ENCODE peak calls at places on chromosomes 3 and 15, in five cellular contexts. G, D, N, Q and F are unnamed samples.

GRCh38 chr3:40790741-40791140 is 266.0 kb downstream of the ZNF621 start:
- DNase-seq in N (no peak), Q (no peak), G (no peak), D (no peak), F (no peak)

GRCh38 chr3:52892625-52893311 is 4.6 kb downstream of the STIMATE start:
- DNase-seq in G (no peak), N (no peak), D (peak; percentile 17), Q (no peak), F (no peak)

GRCh38 chr15:26455828-26456227 is 317.0 kb downstream of the GABRB3 start:
- DNase-seq in D (no peak), N (no peak), Q (no peak), G (no peak), F (no peak)

GRCh38 chr15:60605879-60606304 is 127.0 kb upstream of the ICE2 start:
- DNase-seq in G (peak; percentile 39), D (no peak), N (no peak), Q (no peak), F (no peak)

GRCh38 chr3:12869025-12869695 is 27.8 kb upstream of the RPL32 start:
- DNase-seq in D (peak; percentile 63), Q (no peak), G (no peak), N (no peak), F (peak; percentile 60)

GRCh38 chr15:48190932-48191573 is 412 bp upstream of the CTXN2 start:
- DNase-seq in G (peak; percentile 53), Q (peak; percentile 5), N (peak; percentile 16), D (peak; percentile 52), F (peak; percentile 19)

GRCh38 chr3:30613135-30613825 is 6.9 kb downstream of the TGFBR2 start:
- DNase-seq in G (no peak), N (peak; percentile 29), D (no peak), Q (no peak), F (no peak)

GRCh38 chr3:38314112-38314766 is 32.1 kb downstream of the SLC22A14 start:
- DNase-seq in N (peak; percentile 71), D (no peak), Q (no peak), G (no peak), F (no peak)

GRCh38 chr3:56862352-56863062 is 60.8 kb upstream of the ARHGEF3 start:
- DNase-seq in Q (no peak), G (peak; percentile 67), N (no peak), D (peak; percentile 30), F (no peak)

GRCh38 chr3:58242340-58242739 is 4.7 kb downstream of the ABHD6 start:
- DNase-seq in G (no peak), D (no peak), N (no peak), Q (no peak), F (no peak)

GRCh38 chr3:48856469-48856868 is 8.8 kb upstream of the PRKAR2A start:
- DNase-seq in Q (no peak), G (no peak), D (no peak), N (no peak), F (no peak)

GRCh38 chr3:185653949-185654757 is 68.1 kb downstream of the SENP2 start:
- DNase-seq in N (no peak), G (no peak), D (no peak), Q (no peak), F (no peak)